ENCODE peak calls at places on chromosomes 2 and 18, in four cellular contexts. One of them, this sample, is unnamed.

GRCh38 chr2:181575024-181575649 is 81.8 kb downstream of the CERKL start:
- DNase-seq in stimulated activated naive CD4-positive, alpha-beta T cell: no peak
- DNase-seq in tibial artery: no peak
- DNase-seq in IMR-90: no peak
- DNase-seq in this sample: no peak

GRCh38 chr2:179518891-179519290 is 254.3 kb upstream of the SESTD1 start:
- DNase-seq in stimulated activated naive CD4-positive, alpha-beta T cell: no peak
- DNase-seq in tibial artery: no peak
- DNase-seq in IMR-90: no peak
- DNase-seq in this sample: peak

GRCh38 chr18:70553245-70553960 is 264.6 kb downstream of the SOCS6 start:
- DNase-seq in stimulated activated naive CD4-positive, alpha-beta T cell: no peak
- DNase-seq in IMR-90: no peak
- DNase-seq in tibial artery: no peak
- DNase-seq in this sample: no peak

GRCh38 chr2:150554046-150554445 is 66.6 kb upstream of the RND3 start:
- DNase-seq in stimulated activated naive CD4-positive, alpha-beta T cell: no peak
- DNase-seq in tibial artery: no peak
- DNase-seq in IMR-90: no peak
- DNase-seq in this sample: no peak

GRCh38 chr18:21853972-21854563 is 113.5 kb downstream of the MIB1 start:
- DNase-seq in stimulated activated naive CD4-positive, alpha-beta T cell: no peak
- DNase-seq in tibial artery: no peak
- DNase-seq in IMR-90: no peak
- DNase-seq in this sample: peak

GRCh38 chr18:40698129-40698528 is 1256.9 kb upstream of the PIK3C3 start:
- DNase-seq in IMR-90: no peak
- DNase-seq in stimulated activated naive CD4-positive, alpha-beta T cell: no peak
- DNase-seq in tibial artery: no peak
- DNase-seq in this sample: no peak

GRCh38 chr2:8391584-8391983 is 290.3 kb upstream of the ID2 start:
- DNase-seq in IMR-90: no peak
- DNase-seq in tibial artery: no peak
- DNase-seq in stimulated activated naive CD4-positive, alpha-beta T cell: no peak
- DNase-seq in this sample: no peak

GRCh38 chr2:207688597-207688996 is 22.8 kb upstream of the CCNYL1 start:
- DNase-seq in IMR-90: no peak
- DNase-seq in stimulated activated naive CD4-positive, alpha-beta T cell: no peak
- DNase-seq in tibial artery: no peak
- DNase-seq in this sample: no peak

GRCh38 chr2:160389875-160390274 is 103.7 kb downstream of the RBMS1 start:
- DNase-seq in tibial artery: no peak
- DNase-seq in IMR-90: peak
- DNase-seq in stimulated activated naive CD4-positive, alpha-beta T cell: no peak
- DNase-seq in this sample: peak

GRCh38 chr2:100876231-100876860 is 56.4 kb downstream of the NPAS2 start:
- DNase-seq in stimulated activated naive CD4-positive, alpha-beta T cell: no peak
- DNase-seq in tibial artery: no peak
- DNase-seq in IMR-90: peak
- DNase-seq in this sample: no peak

GRCh38 chr18:11689031-11689971 is at the start of gene GNAL:
- DNase-seq in tibial artery: peak
- DNase-seq in stimulated activated naive CD4-positive, alpha-beta T cell: no peak
- DNase-seq in IMR-90: peak
- DNase-seq in this sample: peak

GRCh38 chr2:237673130-237673921 is 45.9 kb downstream of the LRRFIP1 start:
- DNase-seq in stimulated activated naive CD4-positive, alpha-beta T cell: peak
- DNase-seq in IMR-90: peak
- DNase-seq in tibial artery: peak
- DNase-seq in this sample: peak

GRCh38 chr2:173962583-173963110 is 2.5 kb downstream of the SP3 start:
- DNase-seq in IMR-90: no peak
- DNase-seq in stimulated activated naive CD4-positive, alpha-beta T cell: no peak
- DNase-seq in tibial artery: no peak
- DNase-seq in this sample: no peak

GRCh38 chr2:14255135-14255820 is 377.2 kb upstream of the LRATD1 start:
- DNase-seq in stimulated activated naive CD4-positive, alpha-beta T cell: no peak
- DNase-seq in IMR-90: no peak
- DNase-seq in tibial artery: no peak
- DNase-seq in this sample: no peak

GRCh38 chr2:46387886-46388515 is 90.8 kb downstream of the EPAS1 start:
- DNase-seq in tibial artery: no peak
- DNase-seq in IMR-90: no peak
- DNase-seq in stimulated activated naive CD4-positive, alpha-beta T cell: no peak
- DNase-seq in this sample: no peak

GRCh38 chr2:138537170-138537915 is 35.8 kb downstream of the SPOPL start:
- DNase-seq in IMR-90: no peak
- DNase-seq in stimulated activated naive CD4-positive, alpha-beta T cell: no peak
- DNase-seq in tibial artery: no peak
- DNase-seq in this sample: no peak

GRCh38 chr2:112465373-112465772 is 16.6 kb upstream of the TTL start:
- DNase-seq in tibial artery: no peak
- DNase-seq in stimulated activated naive CD4-positive, alpha-beta T cell: no peak
- DNase-seq in IMR-90: peak
- DNase-seq in this sample: peak

GRCh38 chr2:164073758-164074094 is 337.9 kb upstream of the FIGN start:
- DNase-seq in stimulated activated naive CD4-positive, alpha-beta T cell: no peak
- DNase-seq in IMR-90: no peak
- DNase-seq in tibial artery: no peak
- DNase-seq in this sample: no peak

GRCh38 chr2:64274399-64275173 is 130.4 kb upstream of the PELI1 start:
- DNase-seq in IMR-90: no peak
- DNase-seq in stimulated activated naive CD4-positive, alpha-beta T cell: no peak
- DNase-seq in tibial artery: no peak
- DNase-seq in this sample: no peak

GRCh38 chr2:191115391-191115790 is 35.4 kb downstream of the STAT4 start:
- DNase-seq in stimulated activated naive CD4-positive, alpha-beta T cell: no peak
- DNase-seq in tibial artery: no peak
- DNase-seq in IMR-90: peak
- DNase-seq in this sample: peak

GRCh38 chr2:145408980-145409379 is 889.1 kb upstream of the ZEB2 start:
- DNase-seq in IMR-90: peak
- DNase-seq in tibial artery: no peak
- DNase-seq in stimulated activated naive CD4-positive, alpha-beta T cell: no peak
- DNase-seq in this sample: peak

GRCh38 chr2:134782792-134783191 is 55.6 kb upstream of the ACMSD start:
- DNase-seq in stimulated activated naive CD4-positive, alpha-beta T cell: no peak
- DNase-seq in tibial artery: no peak
- DNase-seq in IMR-90: peak
- DNase-seq in this sample: peak

GRCh38 chr2:179412116-179412515 is 147.5 kb upstream of the SESTD1 start:
- DNase-seq in stimulated activated naive CD4-positive, alpha-beta T cell: no peak
- DNase-seq in tibial artery: no peak
- DNase-seq in IMR-90: peak
- DNase-seq in this sample: peak

GRCh38 chr18:48295586-48296311 is 113.4 kb downstream of the ZBTB7C start:
- DNase-seq in IMR-90: no peak
- DNase-seq in tibial artery: no peak
- DNase-seq in stimulated activated naive CD4-positive, alpha-beta T cell: no peak
- DNase-seq in this sample: peak

GRCh38 chr18:57107141-57107832 is 39.6 kb upstream of the BOD1L2 start:
- DNase-seq in stimulated activated naive CD4-positive, alpha-beta T cell: no peak
- DNase-seq in tibial artery: no peak
- DNase-seq in IMR-90: peak
- DNase-seq in this sample: peak